ENCODE peak calls at places on chromosomes 2 and 18, in ten cellular contexts. T is MCF 10A; I is GM12878; E is uterus; L is H54; W is glutamatergic neuron; F is stimulated activated CD8-positive, alpha-beta memory T cell treated with anti-CD3 and anti-CD28 coated beads, Interleukin-15, amount 100 ng/mL, for 24 hours; D is NCI-H2029; H is CD8-positive, alpha-beta T cell; A is A172. Q is an unnamed sample.
A peak's percentile ranks its signal among the peaks of the same experiment; 100 is the strongest.

GRCh38 chr2:188524519-188525113 is 232.9 kb downstream of the GULP1 start:
- DNase-seq in E (peak; percentile 35), F (no peak), D (no peak), A (peak; percentile 62), I (no peak), W (peak; percentile 27), L (no peak), H (no peak), T (peak; percentile 67), Q (no peak)

GRCh38 chr2:218860950-218861381 is 1.4 kb downstream of the WNT6 start:
- DNase-seq in H (no peak), A (no peak), W (peak; percentile 76), F (no peak), E (peak; percentile 73), D (no peak), T (no peak), L (no peak), I (no peak), Q (no peak)

GRCh38 chr2:20422679-20423271 is 24.1 kb upstream of the RHOB start:
- DNase-seq in W (no peak), T (peak; percentile 64), E (no peak), D (no peak), L (no peak), I (no peak), F (no peak), A (no peak), H (no peak), Q (no peak)

GRCh38 chr2:15311201-15311882 is 249.8 kb downstream of the NBAS start:
- DNase-seq in T (no peak), I (peak; percentile 24), L (no peak), W (no peak), F (no peak), D (no peak), A (no peak), E (no peak), H (no peak), Q (no peak)

GRCh38 chr2:240968731-240969624 is 29.4 kb upstream of the SNED1 start:
- DNase-seq in I (no peak), D (no peak), W (peak; percentile 23), E (no peak), A (no peak), H (no peak), L (no peak), F (no peak), T (no peak), Q (no peak)

GRCh38 chr2:208373460-208374089 is 33.0 kb upstream of the PTH2R start:
- DNase-seq in F (no peak), A (peak; percentile 65), L (peak; percentile 50), I (no peak), D (peak; percentile 10), T (peak; percentile 59), E (no peak), W (peak; percentile 33), H (no peak), Q (peak; percentile 7)

GRCh38 chr18:26119246-26119645 is 14.4 kb upstream of the PSMA8 start:
- DNase-seq in F (no peak), I (no peak), T (no peak), L (no peak), W (no peak), E (no peak), D (no peak), A (no peak), H (no peak), Q (no peak)

GRCh38 chr18:56662502-56662901 is 11.3 kb downstream of the WDR7 start:
- DNase-seq in W (no peak), F (no peak), I (no peak), E (no peak), L (no peak), A (no peak), H (no peak), D (no peak), T (no peak), Q (no peak)

GRCh38 chr2:86332654-86333053 is 4.8 kb downstream of the REEP1 start:
- DNase-seq in F (no peak), D (no peak), T (no peak), A (no peak), E (no peak), W (no peak), H (no peak), I (no peak), L (no peak), Q (no peak)

GRCh38 chr18:8504451-8504850 is 104.8 kb upstream of the RAB12 start:
- DNase-seq in T (no peak), H (no peak), I (no peak), F (no peak), E (no peak), A (no peak), D (no peak), W (no peak), L (no peak), Q (no peak)

GRCh38 chr2:219228745-219229374 is 576 bp downstream of the ATG9A start:
- DNase-seq in F (no peak), H (no peak), E (no peak), D (no peak), I (no peak), T (no peak), W (peak; percentile 24), A (no peak), L (no peak), Q (no peak)

GRCh38 chr2:9420495-9420894 is 2.8 kb downstream of the ITGB1BP1 start:
- DNase-seq in D (no peak), A (no peak), I (no peak), L (no peak), F (no peak), H (no peak), E (no peak), W (peak; percentile 62), T (no peak), Q (no peak)

GRCh38 chr2:83081835-83082522 is 1377.1 kb downstream of the SUCLG1 start:
- DNase-seq in H (no peak), F (no peak), T (peak; percentile 29), I (no peak), A (peak; percentile 51), W (no peak), L (no peak), E (no peak), D (peak; percentile 94), Q (no peak)

GRCh38 chr2:99430614-99431258 is 59.1 kb downstream of the REV1 start:
- DNase-seq in W (no peak), F (no peak), D (no peak), T (no peak), E (no peak), H (no peak), A (peak; percentile 4), I (no peak), L (no peak), Q (no peak)

GRCh38 chr2:232333361-232334135 is 45.0 kb upstream of the ALPP start:
- DNase-seq in L (no peak), T (peak; percentile 30), F (no peak), I (no peak), D (no peak), H (no peak), E (no peak), W (peak; percentile 72), A (no peak), Q (no peak)

GRCh38 chr2:217756375-217757107 is 246.3 kb downstream of the TNS1 start:
- DNase-seq in W (peak; percentile 92), H (peak; percentile 40), L (peak; percentile 61), I (no peak), T (peak; percentile 35), E (peak; percentile 79), D (peak; percentile 8), F (peak; percentile 60), A (peak; percentile 16), Q (peak; percentile 50)

GRCh38 chr2:111250448-111251030 is 129.8 kb downstream of the BCL2L11 start:
- DNase-seq in L (no peak), H (no peak), T (no peak), W (no peak), E (no peak), F (no peak), D (no peak), A (no peak), I (no peak), Q (no peak)

GRCh38 chr2:197952540-197953202 is 148.3 kb downstream of the PLCL1 start:
- DNase-seq in E (no peak), I (peak; percentile 24), W (no peak), H (no peak), L (no peak), D (no peak), A (peak; percentile 73), T (no peak), F (no peak), Q (no peak)

GRCh38 chr18:10080372-10080771 is 166.6 kb downstream of the VAPA start:
- DNase-seq in L (no peak), H (no peak), W (no peak), D (no peak), E (no peak), F (no peak), T (no peak), A (no peak), I (no peak), Q (no peak)